ENCODE peak calls at places on chromosomes 3 and 15, in six cellular contexts. G, H, R, T, U and B are unnamed samples.
A peak's percentile ranks its signal among the peaks of the same experiment; 100 is the strongest.

GRCh38 chr3:176351408-176351807 is 845.9 kb downstream of the TBL1XR1 start:
- DNase-seq in G (no peak), H (peak; percentile 59), R (no peak), T (no peak), U (no peak), B (no peak)

GRCh38 chr3:38627956-38628355 is 21.5 kb downstream of the SCN5A start:
- DNase-seq in G (no peak), H (no peak), R (peak; percentile 76), T (no peak), U (no peak), B (peak; percentile 51)

GRCh38 chr3:18234717-18235335 is 190.3 kb downstream of the SATB1 start:
- DNase-seq in G (no peak), H (no peak), R (no peak), T (no peak), U (no peak), B (no peak)

GRCh38 chr15:49309889-49310288 is 113.2 kb upstream of the FGF7 start:
- DNase-seq in G (no peak), H (no peak), R (no peak), T (no peak), U (no peak), B (no peak)

GRCh38 chr3:122178711-122179110 is 4.8 kb upstream of the CASR start:
- DNase-seq in G (no peak), H (no peak), R (no peak), T (no peak), U (no peak), B (no peak)

GRCh38 chr15:51366911-51367310 is 25.5 kb downstream of the GLDN start:
- DNase-seq in G (no peak), H (peak; percentile 77), R (no peak), T (no peak), U (peak; percentile 36), B (no peak)

GRCh38 chr3:177213806-177214528 is 16.7 kb upstream of the TBL1XR1 start:
- DNase-seq in G (no peak), H (no peak), R (no peak), T (no peak), U (no peak), B (no peak)

GRCh38 chr3:65963787-65964707 is 74.7 kb downstream of the MAGI1 start:
- DNase-seq in G (no peak), H (peak; percentile 96), R (no peak), T (no peak), U (peak; percentile 77), B (peak; percentile 91)

GRCh38 chr3:30221622-30222021 is 384.8 kb upstream of the TGFBR2 start:
- DNase-seq in G (no peak), H (peak; percentile 56), R (no peak), T (no peak), U (no peak), B (no peak)

GRCh38 chr3:150798122-150798618 is 35.2 kb upstream of the SIAH2 start:
- DNase-seq in G (no peak), H (no peak), R (peak; percentile 16), T (no peak), U (no peak), B (no peak)

GRCh38 chr3:71987828-71988227 is 202.9 kb upstream of the PROK2 start:
- DNase-seq in G (no peak), H (peak; percentile 79), R (peak; percentile 46), T (no peak), U (no peak), B (no peak)

GRCh38 chr15:98906712-98907083 is 100.9 kb downstream of the PGPEP1L start:
- DNase-seq in G (no peak), H (peak; percentile 50), R (no peak), T (peak; percentile 17), U (peak; percentile 38), B (no peak)

GRCh38 chr15:70088427-70088826 is 9.3 kb downstream of the TLE3 start:
- DNase-seq in G (no peak), H (no peak), R (no peak), T (no peak), U (no peak), B (no peak)

GRCh38 chr3:53024315-53024714 is 21.6 kb downstream of the SFMBT1 start:
- DNase-seq in G (no peak), H (no peak), R (no peak), T (no peak), U (no peak), B (no peak)

GRCh38 chr3:32238027-32238815 is at the start of gene CMTM8:
- DNase-seq in G (peak; percentile 80), H (no peak), R (peak; percentile 73), T (no peak), U (peak; percentile 57), B (peak; percentile 59)

GRCh38 chr3:37029516-37030163 is 36.3 kb downstream of the MLH1 start:
- DNase-seq in G (no peak), H (peak; percentile 18), R (no peak), T (no peak), U (no peak), B (no peak)

GRCh38 chr3:175059788-175060187 is 200.7 kb downstream of the NAALADL2 start:
- DNase-seq in G (no peak), H (no peak), R (no peak), T (no peak), U (no peak), B (no peak)

GRCh38 chr15:100905855-100906254 is 13.3 kb upstream of the LRRK1 start:
- DNase-seq in G (no peak), H (no peak), R (no peak), T (no peak), U (no peak), B (no peak)

GRCh38 chr3:138078901-138079344 is 36.5 kb downstream of the DZIP1L start:
- DNase-seq in G (no peak), H (peak; percentile 98), R (no peak), T (no peak), U (peak; percentile 83), B (peak; percentile 44)

GRCh38 chr15:90552162-90552928 is 22.6 kb downstream of the CRTC3 start:
- DNase-seq in G (no peak), H (peak; percentile 98), R (no peak), T (no peak), U (no peak), B (no peak)

GRCh38 chr3:102451556-102451955 is 16.7 kb downstream of the ZPLD1 start:
- DNase-seq in G (no peak), H (no peak), R (no peak), T (no peak), U (no peak), B (no peak)

DNA sequence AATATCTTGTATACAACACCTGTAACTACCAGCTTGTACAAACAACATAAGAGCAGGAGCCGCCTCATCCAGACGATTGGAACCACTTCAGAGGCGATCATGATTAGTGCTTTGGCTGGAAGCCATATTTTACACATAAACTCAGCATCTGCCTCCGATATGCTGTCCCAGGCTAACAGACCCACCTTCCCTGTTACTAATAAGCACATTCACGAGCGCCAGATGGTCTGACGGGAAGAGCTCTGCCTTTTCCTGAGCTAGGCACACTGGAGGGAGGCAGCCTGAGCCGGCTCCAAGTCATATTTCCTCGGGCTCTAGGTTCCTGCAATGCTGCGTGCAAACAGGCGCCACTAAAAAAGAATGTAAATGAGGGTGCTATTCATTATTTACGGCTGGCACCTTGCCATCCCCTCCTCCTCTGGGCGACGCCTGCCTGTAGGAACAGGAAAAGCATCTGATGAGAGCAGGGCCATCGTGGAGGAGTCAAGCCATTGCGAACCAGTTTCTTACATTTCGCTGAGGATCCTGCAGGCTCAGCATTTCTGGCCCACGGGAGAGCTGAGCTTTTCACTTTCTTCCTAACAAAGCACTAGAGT is 98.2 kb downstream of the ANXA2 start:
- DNase-seq in G (no peak), H (peak; percentile 11), R (no peak), T (peak; percentile 19), U (peak; percentile 83), B (no peak)
- TF ChIP-seq CTCF in G (no peak), H (no peak), R (no peak), T (no peak), U (peak; percentile 22), B (no peak)

DNA sequence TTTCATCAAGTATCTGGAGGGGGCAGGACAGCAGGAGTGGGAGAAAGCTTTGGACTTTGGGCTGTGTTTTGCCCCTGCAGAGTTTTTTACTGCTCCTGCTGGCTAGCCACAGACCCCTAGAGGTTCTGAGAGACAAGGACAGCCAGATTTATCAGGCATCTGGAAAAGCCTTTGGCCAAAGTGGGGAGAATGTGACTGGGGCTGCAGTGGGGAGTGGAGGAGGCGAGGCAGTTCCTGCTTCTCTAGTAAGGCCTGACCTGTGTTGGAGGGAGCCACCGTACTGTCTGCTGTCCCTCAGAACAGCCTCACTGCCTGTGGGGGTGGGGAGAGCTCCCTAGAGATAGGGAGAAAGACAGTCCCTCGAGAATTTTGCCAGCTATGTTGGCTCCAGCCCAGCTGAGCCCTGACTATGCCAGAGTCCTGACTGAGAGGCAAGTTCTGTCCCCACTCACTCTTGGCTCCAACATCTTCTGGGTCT is 2.2 kb downstream of the ALPK3 start:
- DNase-seq in G (no peak), H (no peak), R (peak; percentile 14), T (no peak), U (no peak), B (no peak)
- TF ChIP-seq CTCF in G (no peak), H (no peak), R (peak; percentile 6), T (no peak), U (no peak), B (no peak)

GRCh38 chr15:40081691-40082194 is 26.9 kb downstream of the BMF start:
- DNase-seq in G (no peak), H (peak; percentile 56), R (peak; percentile 75), T (peak; percentile 83), U (no peak), B (no peak)
- TF ChIP-seq CTCF in G (no peak), H (no peak), R (no peak), T (peak; percentile 13), U (no peak), B (no peak)

DNA sequence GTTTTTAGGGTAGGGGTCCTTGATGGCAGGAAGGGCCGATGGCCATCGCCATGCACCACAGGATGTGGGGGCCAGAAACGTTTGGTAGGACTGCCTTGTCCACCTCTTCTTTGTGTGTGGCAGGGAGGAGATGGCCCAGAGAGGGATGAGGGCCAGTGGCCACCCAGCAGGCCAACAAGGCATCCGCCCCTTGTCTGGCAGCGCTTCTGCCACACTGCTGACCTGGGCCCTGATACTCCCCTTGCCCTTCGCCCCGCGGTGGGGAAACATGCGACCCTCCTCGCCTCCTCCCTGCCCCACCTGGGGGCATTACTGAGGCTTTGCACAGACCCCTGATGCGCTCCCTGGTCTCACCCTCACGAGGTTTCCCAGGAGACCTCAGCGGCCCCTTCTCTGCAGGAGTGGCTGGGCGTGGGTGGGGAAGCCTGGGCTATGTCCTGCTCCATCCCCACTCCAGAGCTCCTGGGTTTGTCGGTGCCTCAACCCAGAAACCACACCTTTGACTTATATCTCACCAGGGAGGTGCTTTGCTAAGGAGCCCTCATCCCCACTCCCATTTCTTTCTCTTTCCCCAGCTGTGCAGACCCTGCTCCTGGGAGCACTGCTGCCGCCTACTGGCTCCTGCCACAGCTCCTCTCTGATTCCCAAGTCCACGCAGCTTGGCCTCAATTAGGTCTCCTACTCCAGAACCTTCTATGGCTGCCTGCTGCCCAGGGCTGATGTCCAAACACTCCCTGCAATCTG is 38.7 kb downstream of the FEM1B start:
- DNase-seq in G (no peak), H (no peak), R (peak; percentile 39), T (no peak), U (no peak), B (no peak)
- TF ChIP-seq CTCF in G (no peak), H (peak; percentile 13), R (no peak), T (no peak), U (no peak), B (no peak)